ENCODE peak calls at places on chromosomes 7 and 10, in four cellular contexts. Z is H1, U is K562, L is GM12878. C is an unnamed sample.

GRCh38 chr7:129271500-129272355 is 46.9 kb downstream of the AHCYL2 start:
- DNase-seq in Z (peak), U (peak), L (peak), C (peak)

GRCh38 chr10:89203237-89203636 is 3.9 kb downstream of the CH25H start:
- DNase-seq in Z (no peak), U (no peak), L (no peak), C (no peak)

GRCh38 chr10:17453377-17454091 is 861 bp downstream of the ST8SIA6 start:
- DNase-seq in Z (peak), U (peak), L (no peak), C (no peak)

GRCh38 chr10:51961401-51961800 is 262.0 kb upstream of the CSTF2T start:
- DNase-seq in Z (no peak), U (no peak), L (no peak), C (no peak)

GRCh38 chr7:54811925-54812264 is 52.9 kb upstream of the SEC61G start:
- DNase-seq in Z (no peak), U (no peak), L (no peak), C (no peak)

GRCh38 chr10:29757551-29758297 is 123.0 kb upstream of the SVIL start:
- DNase-seq in Z (no peak), U (no peak), L (no peak), C (no peak)

GRCh38 chr7:46191776-46192175 is 270.7 kb upstream of the IGFBP3 start:
- DNase-seq in Z (no peak), U (no peak), L (no peak), C (no peak)

GRCh38 chr7:1912472-1913289 is 242.6 kb downstream of the ELFN1 start:
- DNase-seq in Z (no peak), U (no peak), L (no peak), C (no peak)

GRCh38 chr10:110416776-110417732 is 80.7 kb upstream of the DUSP5 start:
- DNase-seq in Z (no peak), U (no peak), L (no peak), C (no peak)

GRCh38 chr10:30873408-30873807 is 158.3 kb downstream of the ZNF438 start:
- DNase-seq in Z (no peak), U (no peak), L (no peak), C (no peak)

GRCh38 chr7:116240021-116240659 is 29.8 kb downstream of the TES start:
- DNase-seq in Z (no peak), U (no peak), L (no peak), C (no peak)

GRCh38 chr10:29030855-29031254 is 258.0 kb upstream of the LYZL1 start:
- DNase-seq in Z (no peak), U (no peak), L (no peak), C (no peak)

GRCh38 chr7:24756989-24757798 is at the start of gene GSDME:
- DNase-seq in Z (peak), U (peak), L (no peak), C (peak)

GRCh38 chr10:9734218-9734617 is 1283.5 kb upstream of the CELF2 start:
- DNase-seq in Z (no peak), U (no peak), L (no peak), C (no peak)

GRCh38 chr10:80718024-80718423 is 180.3 kb downstream of the SH2D4B start:
- DNase-seq in Z (peak), U (peak), L (no peak), C (no peak)

GRCh38 chr7:84801396-84801795 is 385.5 kb downstream of the SEMA3D start:
- DNase-seq in Z (no peak), U (no peak), L (no peak), C (no peak)

GRCh38 chr7:105245398-105246099 is 143.2 kb downstream of the SRPK2 start:
- DNase-seq in Z (no peak), U (no peak), L (no peak), C (peak)

GRCh38 chr7:81161459-81162075 is 242.7 kb upstream of the SEMA3C start:
- DNase-seq in Z (no peak), U (peak), L (no peak), C (peak)

GRCh38 chr10:77680065-77680464 is 42.5 kb upstream of the KCNMA1 start:
- DNase-seq in Z (no peak), U (no peak), L (no peak), C (no peak)

GRCh38 chr7:112770051-112770450 is 20.1 kb downstream of the TMEM168 start:
- DNase-seq in Z (no peak), U (no peak), L (no peak), C (no peak)

GRCh38 chr10:61337741-61338140 is 115.4 kb downstream of the TMEM26 start:
- DNase-seq in Z (no peak), U (no peak), L (no peak), C (no peak)

GRCh38 chr7:44853391-44853790 is 5.5 kb upstream of the H2AZ2 start:
- DNase-seq in Z (no peak), U (no peak), L (no peak), C (no peak)

GRCh38 chr7:101175664-101176063 is 4.4 kb downstream of the NAT16 start:
- DNase-seq in Z (no peak), U (no peak), L (no peak), C (no peak)

GRCh38 chr10:103394180-103394579 is 2.1 kb downstream of the ATP5MK start:
- DNase-seq in Z (no peak), U (peak), L (no peak), C (no peak)

GRCh38 chr7:115015619-115016018 is 93.7 kb downstream of the MDFIC start:
- DNase-seq in Z (no peak), U (no peak), L (no peak), C (no peak)

GRCh38 chr10:8305871-8306652 is 251.6 kb downstream of the GATA3 start:
- DNase-seq in Z (no peak), U (no peak), L (no peak), C (no peak)

GRCh38 chr10:13113544-13113943 is 13.6 kb downstream of the OPTN start:
- DNase-seq in Z (no peak), U (no peak), L (no peak), C (no peak)

GRCh38 chr10:77173615-77174461 is 463.8 kb downstream of the KCNMA1 start:
- DNase-seq in Z (peak), U (peak), L (peak), C (peak)

GRCh38 chr10:93173867-93174845 is 100.5 kb downstream of the CYP26A1 start:
- DNase-seq in Z (no peak), U (no peak), L (no peak), C (peak)

GRCh38 chr7:5462216-5462615 is 38.6 kb upstream of the TNRC18 start:
- DNase-seq in Z (no peak), U (no peak), L (no peak), C (no peak)

GRCh38 chr10:2081501-2081900 is 344.2 kb upstream of the ADARB2 start:
- DNase-seq in Z (peak), U (no peak), L (peak), C (no peak)

DNA sequence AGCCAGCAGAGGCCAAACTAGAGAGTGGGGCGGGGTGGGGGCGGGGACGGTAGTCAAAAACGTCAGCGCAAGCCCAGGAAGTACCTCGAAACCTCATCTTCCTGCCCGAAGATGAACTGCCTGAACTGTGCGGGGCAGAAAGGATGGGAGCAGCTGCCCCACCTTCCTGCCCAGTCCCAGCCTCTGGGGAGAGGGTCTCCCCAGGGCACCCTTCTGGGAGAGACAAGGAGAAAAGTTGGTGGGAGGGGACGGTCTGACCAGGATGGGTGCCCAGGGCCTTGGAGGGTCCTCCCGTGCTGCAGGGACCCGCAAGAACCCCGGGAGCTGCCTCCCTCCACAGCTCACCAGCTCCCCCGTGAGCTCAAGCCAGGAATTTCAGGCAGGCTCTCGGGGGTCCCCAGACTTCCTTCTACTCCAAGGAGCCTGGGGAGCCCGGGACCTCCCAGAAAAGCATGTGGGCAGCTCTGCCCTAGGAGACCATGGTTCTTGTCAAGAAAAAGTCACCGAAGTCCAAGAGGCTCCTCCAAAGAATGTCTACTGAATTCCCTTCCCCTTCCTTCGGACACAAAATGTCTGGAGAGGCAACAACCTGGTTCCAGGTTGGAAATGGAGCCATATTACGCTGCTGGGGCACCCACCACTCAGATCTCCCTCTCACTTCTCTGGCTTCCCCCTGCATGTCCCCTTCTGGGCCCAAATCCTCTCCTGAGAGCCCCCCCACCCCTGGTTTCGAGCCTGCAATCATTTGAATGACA is 52.8 kb downstream of the RGS10 start:
- DNase-seq in Z (peak), U (peak), L (no peak), C (peak)
- H3K9ac ChIP-seq in Z (peak), U (peak), L (peak), C (no peak)

GRCh38 chr7:151757274-151757673 is 119.6 kb downstream of the PRKAG2 start:
- DNase-seq in Z (no peak), U (no peak), L (no peak), C (no peak)
- TF ChIP-seq HDAC2 in Z (no peak), U (no peak), L (no peak), C (no peak)

GRCh38 chr10:69336952-69337311 is 58.6 kb downstream of the HK1 start:
- DNase-seq in Z (no peak), U (no peak), L (no peak), C (no peak)

GRCh38 chr10:69334258-69335062 is 56.2 kb downstream of the HK1 start:
- DNase-seq in Z (no peak), U (peak), L (no peak), C (no peak)

GRCh38 chr10:69335063-69335587 is 56.8 kb downstream of the HK1 start:
- DNase-seq in Z (no peak), U (peak), L (no peak), C (no peak)

GRCh38 chr10:69337312-69338132 is 59.2 kb downstream of the HK1 start:
- DNase-seq in Z (no peak), U (no peak), L (no peak), C (no peak)

DNA sequence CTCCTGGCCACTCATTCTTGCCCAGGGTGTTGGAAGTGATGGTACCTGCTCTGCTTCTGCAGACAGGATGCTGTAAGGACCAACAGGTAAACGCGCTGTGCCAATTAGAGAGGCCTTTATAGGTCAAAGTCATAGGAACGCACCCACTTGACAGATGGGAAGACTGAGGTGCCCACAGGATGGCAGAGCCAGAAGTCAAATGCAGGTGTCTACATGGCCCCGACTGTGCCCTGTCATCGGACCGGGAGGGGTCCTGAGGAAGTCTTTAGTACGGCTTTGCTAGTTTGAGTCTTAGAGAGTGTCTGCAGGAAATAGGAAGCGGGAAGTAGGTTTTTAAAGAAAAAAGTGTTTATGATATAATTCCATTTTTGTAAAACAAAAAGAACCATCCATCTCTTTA is 57.3 kb downstream of the HK1 start:
- DNase-seq in Z (no peak), U (no peak), L (no peak), C (no peak)
- H3K9ac ChIP-seq in Z (no peak), U (peak), L (no peak), C (no peak)

GRCh38 chr7:107879400-107880035 is 11.5 kb upstream of the DLD start:
- DNase-seq in Z (no peak), U (peak), L (no peak), C (peak)

GRCh38 chr7:107877731-107878382 is 13.1 kb upstream of the DLD start:
- DNase-seq in Z (no peak), U (no peak), L (no peak), C (no peak)

GRCh38 chr7:107884419-107884818 is 6.6 kb upstream of the DLD start:
- DNase-seq in Z (no peak), U (no peak), L (no peak), C (no peak)

GRCh38 chr7:107878636-107879035 is 12.3 kb upstream of the DLD start:
- DNase-seq in Z (no peak), U (no peak), L (no peak), C (no peak)

GRCh38 chr7:107882766-107883165 is 8.2 kb upstream of the DLD start:
- DNase-seq in Z (no peak), U (no peak), L (no peak), C (no peak)
- TF ChIP-seq HDAC2 in Z (no peak), U (no peak), L (no peak), C (no peak)

DNA sequence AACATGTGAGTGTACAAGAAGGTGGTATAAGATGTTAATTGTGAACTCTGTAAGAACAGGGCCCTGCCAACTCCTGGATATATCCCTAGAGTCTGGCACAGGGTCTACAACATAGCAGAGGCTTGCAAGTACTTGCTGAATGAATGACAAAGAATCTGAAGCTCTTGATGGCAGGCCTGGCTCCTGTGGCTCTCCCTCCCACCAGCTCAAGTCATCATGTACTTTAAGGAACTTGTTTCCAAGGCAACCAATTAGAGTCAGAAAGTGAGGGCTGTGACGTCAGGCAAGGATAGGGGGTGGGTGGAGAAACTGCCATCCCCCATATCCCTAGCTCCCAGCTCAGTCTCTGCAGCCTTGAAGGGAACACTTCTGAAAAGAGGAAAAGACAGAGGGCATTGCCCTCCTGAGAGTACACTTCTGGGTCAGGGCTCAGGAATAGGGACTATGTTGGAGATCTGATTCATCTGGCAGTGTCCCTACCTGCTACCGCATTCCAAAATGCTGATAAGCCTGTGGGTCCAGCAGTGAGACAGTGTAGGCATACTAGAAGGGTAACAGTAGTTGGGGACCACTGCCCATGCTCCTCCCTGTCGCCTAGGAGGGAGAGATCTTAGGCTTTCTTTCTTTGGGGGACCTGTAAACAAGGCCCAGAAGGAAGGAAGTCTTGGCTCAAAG is 34.6 kb upstream of the BTRC start:
- DNase-seq in Z (no peak), U (no peak), L (no peak), C (no peak)
- H3K9ac ChIP-seq in Z (no peak), U (no peak), L (no peak), C (no peak)

DNA sequence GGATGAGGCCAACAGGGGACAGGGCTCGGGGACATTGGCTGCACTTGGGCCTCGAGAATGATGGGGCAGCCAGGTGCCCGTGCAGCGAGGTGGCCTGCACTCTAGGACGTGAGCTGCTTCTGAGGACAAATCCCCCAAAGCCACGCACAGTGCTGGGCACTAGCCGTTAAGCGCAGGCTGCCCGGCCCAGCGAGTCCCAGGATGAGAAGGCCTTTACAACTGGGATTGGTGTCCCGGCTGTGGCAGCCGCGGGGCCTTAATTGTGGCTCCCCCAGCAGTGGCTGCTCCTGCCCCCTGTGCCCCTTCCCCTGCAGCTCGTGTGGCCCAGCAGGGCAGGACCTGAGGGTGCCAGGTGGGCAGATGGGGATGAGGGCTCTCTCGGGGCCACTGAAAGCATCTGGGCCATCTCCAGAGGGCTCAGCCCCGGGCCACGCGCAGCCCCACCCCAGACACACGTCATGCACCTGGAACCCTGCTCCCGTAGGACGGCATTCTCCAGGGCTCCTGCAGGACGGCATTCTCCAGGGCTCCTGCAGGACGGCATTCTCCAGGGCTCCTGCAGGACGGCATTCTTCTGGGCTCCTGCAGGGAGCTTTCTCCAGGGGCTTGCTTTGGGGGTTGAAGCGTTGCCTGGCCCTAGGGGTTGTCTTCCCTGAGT is 6.6 kb downstream of the PWWP2B start:
- DNase-seq in Z (no peak), U (no peak), L (no peak), C (no peak)
- TF ChIP-seq HDAC2 in Z (no peak), U (no peak), L (no peak), C (no peak)

GRCh38 chr10:15223174-15223573 is 54.7 kb upstream of the NMT2 start:
- DNase-seq in Z (no peak), U (no peak), L (no peak), C (no peak)
- H3K9ac ChIP-seq in Z (no peak), U (no peak), L (no peak), C (no peak)

DNA sequence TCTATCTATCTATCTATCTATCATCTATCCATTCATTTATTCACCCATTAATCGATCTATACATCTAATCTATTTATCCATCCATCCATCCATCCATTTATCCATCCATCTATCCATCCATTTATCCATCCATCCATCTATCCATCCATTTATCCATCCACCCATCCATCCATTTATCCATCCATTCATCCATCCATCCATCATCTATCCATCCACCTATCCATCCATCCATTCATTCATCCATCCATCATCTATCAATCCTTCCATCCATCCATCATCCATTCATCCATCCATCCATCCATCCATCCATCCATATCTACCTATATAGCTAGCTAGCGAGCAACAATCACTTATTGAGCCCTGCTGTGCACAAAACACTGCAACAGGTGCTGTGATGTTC is 953.1 kb upstream of the ZNF722 start:
- DNase-seq in Z (no peak), U (no peak), L (no peak), C (no peak)
- TF ChIP-seq HDAC2 in Z (no peak), U (no peak), L (no peak), C (no peak)

GRCh38 chr7:7183061-7183832 is 903 bp downstream of the C1GALT1 start:
- DNase-seq in Z (no peak), U (peak), L (no peak), C (no peak)

GRCh38 chr7:7182156-7183060 is at the start of gene C1GALT1:
- DNase-seq in Z (peak), U (peak), L (peak), C (peak)

GRCh38 chr7:7181519-7182155 is 707 bp upstream of the C1GALT1 start:
- DNase-seq in Z (peak), U (peak), L (peak), C (peak)

GRCh38 chr7:7185382-7185989 is 3.1 kb downstream of the C1GALT1 start:
- DNase-seq in Z (no peak), U (no peak), L (no peak), C (no peak)

GRCh38 chr7:7183833-7184463 is 1.6 kb downstream of the C1GALT1 start:
- DNase-seq in Z (no peak), U (no peak), L (no peak), C (no peak)
- H3K9ac ChIP-seq in Z (no peak), U (no peak), L (peak), C (peak)